ENCODE peak calls at places on chromosomes 6 and 20, in ten cellular contexts. N is mammary epithelial cell, S is heart left ventricle, X is prostate gland, L is mesothelial cell of epicardium, H is AG09319, U is Caco-2, Y is Calu3, W is WTC11, Z is bronchial epithelial cell. Q is an unnamed sample.

GRCh38 chr6:109263873-109264700 is 118.2 kb downstream of the CD164 start:
- DNase-seq in S (no peak), Z (no peak), U (no peak), X (no peak), H (no peak), L (no peak), N (no peak), Y (no peak), W (no peak), Q (no peak)

GRCh38 chr20:48725589-48725991 is 102.2 kb downstream of the PREX1 start:
- DNase-seq in U (peak), Y (no peak), Z (no peak), L (no peak), H (no peak), S (no peak), N (no peak), X (no peak), W (no peak), Q (no peak)

GRCh38 chr20:53872561-53873248 is 197.7 kb downstream of the BCAS1 start:
- DNase-seq in X (no peak), W (no peak), U (no peak), H (no peak), L (no peak), N (no peak), Y (no peak), S (no peak), Z (no peak), Q (no peak)

GRCh38 chr6:160355001-160355400 is 6.8 kb downstream of the SLC22A3 start:
- DNase-seq in U (no peak), S (no peak), Y (peak), N (peak), X (no peak), W (no peak), Z (peak), L (no peak), H (no peak), Q (no peak)

GRCh38 chr20:4065405-4065841 is 50.1 kb upstream of the RNF24 start:
- DNase-seq in H (no peak), L (no peak), X (no peak), Z (peak), U (no peak), S (no peak), Y (no peak), N (peak), W (no peak), Q (no peak)

GRCh38 chr20:53444386-53444785 is 149.3 kb downstream of the ZNF217 start:
- DNase-seq in L (no peak), H (no peak), Y (no peak), Z (no peak), S (no peak), N (no peak), U (no peak), X (no peak), W (no peak), Q (no peak)

GRCh38 chr6:111921108-111921507 is 47.9 kb upstream of the FYN start:
- DNase-seq in N (no peak), Y (no peak), Z (no peak), L (no peak), W (peak), X (no peak), U (no peak), S (no peak), H (no peak), Q (no peak)

GRCh38 chr6:142463988-142464387 is 162.2 kb downstream of the ADGRG6 start:
- DNase-seq in H (no peak), L (no peak), X (no peak), W (no peak), S (no peak), U (no peak), Y (no peak), N (no peak), Z (no peak), Q (no peak)

GRCh38 chr20:9903048-9903651 is 64.3 kb upstream of the PAK5 start:
- DNase-seq in N (no peak), Z (peak), W (peak), L (no peak), Y (no peak), H (no peak), U (peak), X (no peak), S (no peak), Q (no peak)
- TF ChIP-seq CTCF in N (peak), Z (peak), W (peak), L (peak), Y (no peak), H (peak), U (peak), X (no peak), S (no peak), Q (no peak)

DNA sequence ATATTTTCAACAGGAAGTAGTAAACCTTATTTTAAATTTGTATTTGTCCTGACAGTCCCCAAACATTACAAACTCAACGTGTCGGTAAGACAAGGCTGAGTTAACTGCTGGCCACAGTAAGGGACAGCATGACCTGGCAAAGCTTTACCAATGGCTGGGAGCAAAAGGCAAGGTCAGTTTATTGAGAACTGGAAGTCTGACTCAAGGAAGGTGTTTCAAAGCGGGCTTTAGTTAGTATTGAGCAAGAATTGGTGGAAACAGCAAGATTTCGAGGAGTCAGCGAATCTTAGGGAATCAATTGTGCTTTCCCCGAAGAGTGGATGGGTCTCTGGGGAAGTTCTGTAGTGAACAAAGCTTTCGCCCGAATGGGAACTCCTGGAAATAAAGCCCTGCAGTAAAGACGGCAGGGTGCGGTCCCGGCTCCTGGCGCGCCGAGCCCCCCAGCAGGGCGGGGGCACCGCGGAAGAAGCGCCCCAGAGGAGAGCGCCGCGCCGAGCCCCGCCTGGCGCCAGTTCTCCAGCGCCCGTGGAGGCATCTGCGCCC is 803 bp upstream of the GZF1 start:
- DNase-seq in N (no peak), L (no peak), S (no peak), W (no peak), Y (no peak), X (no peak), U (no peak), H (no peak), Z (peak), Q (no peak)
- TF ChIP-seq CTCF in N (no peak), L (no peak), S (no peak), W (no peak), Y (no peak), X (no peak), U (no peak), H (no peak), Z (no peak), Q (no peak)

GRCh38 chr6:24933868-24934401 is 1.8 kb downstream of the RIPOR2 start:
- DNase-seq in Z (peak), L (no peak), N (no peak), H (no peak), S (no peak), X (no peak), Y (peak), U (peak), W (peak), Q (no peak)
- TF ChIP-seq CTCF in Z (peak), L (no peak), N (peak), H (peak), S (peak), X (no peak), Y (peak), U (peak), W (peak), Q (peak)

GRCh38 chr6:131177996-131178395 is 42.7 kb downstream of the AKAP7 start:
- DNase-seq in Z (no peak), H (no peak), N (no peak), U (no peak), W (no peak), X (no peak), L (no peak), S (no peak), Y (no peak), Q (no peak)

GRCh38 chr6:131183427-131184095 is 48.3 kb downstream of the AKAP7 start:
- DNase-seq in H (no peak), U (no peak), Y (no peak), X (no peak), S (no peak), W (peak), Z (no peak), L (no peak), N (no peak), Q (no peak)

DNA sequence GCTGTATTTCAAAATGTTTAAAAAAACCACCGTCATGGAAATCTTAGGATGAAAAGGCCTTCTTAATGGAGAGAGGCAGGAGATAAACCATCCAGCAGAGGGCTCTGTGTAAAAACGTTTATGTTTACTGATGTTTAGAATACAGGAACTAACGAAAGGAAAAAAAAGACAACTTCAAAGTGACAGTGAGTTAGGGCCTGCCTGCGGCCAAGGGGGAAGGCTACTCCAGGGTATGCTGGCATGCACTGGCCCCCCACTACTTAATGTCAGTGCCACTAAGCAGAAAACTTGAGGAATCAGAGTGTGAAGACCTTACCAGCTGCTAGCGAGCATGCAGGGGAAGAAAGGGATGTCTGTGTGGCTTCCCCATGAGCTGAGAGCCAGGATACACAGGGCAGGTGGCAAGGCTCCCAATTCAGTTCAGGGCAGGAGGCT is 47.7 kb downstream of the AKAP7 start:
- DNase-seq in X (no peak), H (no peak), N (no peak), U (peak), L (no peak), Z (peak), Y (peak), S (no peak), W (no peak), Q (no peak)
- TF ChIP-seq CTCF in X (peak), H (peak), N (peak), U (peak), L (no peak), Z (peak), Y (no peak), S (peak), W (no peak), Q (peak)

DNA sequence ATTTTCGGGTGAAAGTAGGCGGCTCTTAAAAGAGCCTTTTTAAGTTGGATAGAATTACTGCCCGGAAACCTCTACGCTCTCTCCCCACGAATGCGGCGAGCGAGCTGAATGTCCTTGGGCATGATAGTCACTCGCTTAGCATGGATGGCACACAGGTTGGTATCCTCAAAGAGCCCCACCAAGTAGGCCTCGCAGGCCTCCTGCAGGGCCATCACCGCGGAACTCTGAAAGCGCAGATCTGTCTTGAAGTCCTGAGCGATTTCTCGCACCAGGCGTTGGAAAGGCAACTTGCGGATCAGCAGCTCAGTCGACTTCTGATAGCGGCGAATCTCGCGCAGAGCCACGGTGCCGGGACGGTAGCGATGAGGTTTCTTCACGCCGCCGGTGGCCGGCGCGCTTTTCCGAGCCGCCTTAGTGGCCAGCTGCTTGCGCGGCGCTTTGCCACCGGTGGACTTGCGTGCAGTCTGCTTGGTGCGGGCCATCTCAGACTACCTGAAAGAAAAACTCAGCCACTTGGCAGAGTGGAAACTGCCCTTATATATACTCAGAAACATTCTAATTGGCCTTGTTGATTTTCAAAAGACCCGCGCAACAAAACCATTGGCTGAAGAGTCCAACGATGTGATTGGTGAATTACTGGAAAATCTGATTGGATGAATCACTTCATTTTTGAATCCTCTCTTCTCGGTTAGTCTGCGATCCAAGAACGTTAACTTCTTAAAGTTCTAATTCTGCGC is 93.9 kb upstream of the BTN3A2 start:
- DNase-seq in Y (peak), N (peak), S (peak), L (peak), W (peak), U (peak), X (peak), H (peak), Z (peak), Q (peak)
- TF ChIP-seq CTCF in Y (no peak), N (no peak), S (no peak), L (no peak), W (no peak), U (no peak), X (no peak), H (no peak), Z (no peak), Q (no peak)

DNA sequence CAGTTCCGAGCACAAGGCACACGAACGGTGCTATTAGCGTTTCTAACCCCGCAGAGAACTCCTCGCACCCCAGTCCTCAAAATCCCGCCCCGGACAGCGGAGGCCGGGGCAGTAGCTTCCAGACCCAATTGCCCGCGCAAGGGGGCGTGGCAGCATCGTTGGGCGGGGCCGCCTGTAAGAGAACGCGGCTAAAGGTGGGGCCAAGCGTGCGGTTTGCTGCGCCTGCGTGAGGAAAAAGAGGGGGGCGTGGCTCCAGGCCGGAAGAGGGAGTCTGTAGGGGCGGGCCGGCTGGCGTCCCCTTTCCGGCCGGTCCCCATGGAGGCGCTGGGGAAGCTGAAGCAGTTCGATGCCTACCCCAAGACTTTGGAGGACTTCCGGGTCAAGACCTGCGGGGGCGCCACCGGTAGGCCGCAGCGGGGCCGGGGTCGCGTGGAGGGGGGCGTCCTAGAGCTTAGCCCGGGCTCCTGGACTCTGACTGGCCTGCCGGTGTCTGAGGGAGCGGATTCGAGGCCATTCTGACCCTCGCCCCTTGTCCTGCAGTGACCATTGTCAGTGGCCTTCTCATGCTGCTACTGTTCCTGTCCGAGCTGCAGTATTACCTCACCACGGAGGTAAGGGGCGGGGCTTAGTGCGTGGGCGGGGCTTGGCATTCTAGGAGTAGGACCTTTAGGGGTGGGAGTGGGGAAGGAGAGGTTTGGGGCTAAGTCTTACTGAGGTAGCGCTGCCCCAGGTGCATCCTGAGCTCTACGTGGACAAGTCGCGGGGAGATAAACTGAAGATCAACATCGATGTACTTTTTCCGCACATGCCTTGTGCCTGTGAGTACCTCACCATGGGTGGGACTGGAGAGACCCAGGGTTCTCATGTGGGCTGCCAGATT is at the start of gene ERGIC3:
- DNase-seq in L (peak), X (peak), Y (peak), Z (peak), H (peak), S (peak), U (peak), N (peak), W (peak), Q (peak)
- TF ChIP-seq CTCF in L (no peak), X (peak), Y (no peak), Z (no peak), H (no peak), S (no peak), U (no peak), N (no peak), W (no peak), Q (no peak)

DNA sequence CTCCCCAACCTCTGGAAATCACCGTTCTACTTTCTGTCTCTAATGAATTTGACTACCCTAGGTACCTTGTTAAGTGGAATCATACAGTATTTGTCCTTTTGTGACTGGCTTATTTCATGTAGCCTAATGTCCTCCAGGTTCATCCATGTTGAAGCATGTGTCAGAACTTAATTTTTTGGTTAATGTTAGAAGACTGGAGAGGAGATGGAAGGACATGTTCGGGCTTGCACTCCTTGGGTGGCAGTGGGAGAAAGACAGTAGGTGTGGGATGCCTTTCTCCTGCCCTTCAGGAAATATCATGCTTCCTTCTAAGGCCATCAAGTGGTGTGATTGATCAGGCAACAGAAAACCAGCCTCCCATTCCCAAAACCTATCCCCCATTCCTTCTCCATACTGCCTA is 61.1 kb upstream of the RNF144B start:
- DNase-seq in Y (no peak), H (no peak), N (peak), S (no peak), L (no peak), Z (peak), X (no peak), W (no peak), U (no peak), Q (no peak)
- TF ChIP-seq CTCF in Y (no peak), H (no peak), N (no peak), S (no peak), L (no peak), Z (no peak), X (no peak), W (no peak), U (no peak), Q (no peak)